ENCODE peak calls at places on chromosomes 11 and 22, in four cellular contexts. V is kidney tubule cell; Q is stimulated activated CD8-positive, alpha-beta memory T cell treated with anti-CD3 and anti-CD28 coated beads, Interleukin-4, amount 100 ng/mL, for 24 hours; R is neuronal stem cell. S is an unnamed sample.

GRCh38 chr22:23565288-23565941 is 14.7 kb downstream of the IGLL1 start:
- DNase-seq in V (peak; percentile 2), Q (no peak), R (peak; percentile 31), S (no peak)

GRCh38 chr11:14320020-14320419 is 39.0 kb downstream of the RRAS2 start:
- DNase-seq in V (no peak), Q (peak; percentile 4), R (no peak), S (no peak)

GRCh38 chr11:62888406-62888805 is 7.7 kb downstream of the SLC3A2 start:
- DNase-seq in V (no peak), Q (no peak), R (no peak), S (no peak)

GRCh38 chr22:28002863-28003565 is 84.0 kb upstream of the PITPNB start:
- DNase-seq in V (no peak), Q (no peak), R (no peak), S (no peak)

GRCh38 chr11:26703792-26704191 is 18.1 kb downstream of the SLC5A12 start:
- DNase-seq in V (no peak), Q (no peak), R (no peak), S (no peak)

GRCh38 chr11:125999234-125999880 is 53.5 kb downstream of the VSIG10L2 start:
- DNase-seq in V (no peak), Q (no peak), R (no peak), S (no peak)

GRCh38 chr22:19378362-19378711 is 53.2 kb downstream of the HIRA start:
- DNase-seq in V (no peak), Q (no peak), R (no peak), S (no peak)

GRCh38 chr11:64814712-64815187 is 4.4 kb upstream of the MEN1 start:
- DNase-seq in V (peak; percentile 26), Q (no peak), R (no peak), S (no peak)

GRCh38 chr11:93059074-93059957 is 89.9 kb downstream of the MTNR1B start:
- DNase-seq in V (no peak), Q (no peak), R (no peak), S (no peak)

GRCh38 chr22:24355574-24355973 is 71.8 kb upstream of the ADORA2A start:
- DNase-seq in V (no peak), Q (no peak), R (no peak), S (no peak)

GRCh38 chr22:50192056-50192824 is 6.5 kb downstream of the TRABD start:
- DNase-seq in V (peak; percentile 82), Q (no peak), R (no peak), S (no peak)

GRCh38 chr11:63553759-63554158 is 9.4 kb downstream of the PLAAT2 start:
- DNase-seq in V (peak; percentile 25), Q (peak; percentile 21), R (no peak), S (peak; percentile 28)

GRCh38 chr22:22578702-22579424 is 19.8 kb upstream of the PRAME start:
- DNase-seq in V (peak; percentile 83), Q (no peak), R (no peak), S (no peak)

GRCh38 chr11:33777906-33778305 is 3.6 kb upstream of the FBXO3 start:
- DNase-seq in V (no peak), Q (no peak), R (no peak), S (no peak)

GRCh38 chr11:22860241-22860640 is at the start of gene CCDC179:
- DNase-seq in V (no peak), Q (no peak), R (no peak), S (no peak)

GRCh38 chr11:2778630-2779498 is 79.1 kb upstream of the KCNQ1OT1 start:
- DNase-seq in V (peak; percentile 71), Q (no peak), R (no peak), S (no peak)

GRCh38 chr11:112219476-112220232 is 6.6 kb upstream of the PTS start:
- DNase-seq in V (peak; percentile 78), Q (no peak), R (peak; percentile 67), S (peak; percentile 12)

GRCh38 chr11:12289667-12290476 is 87.5 kb upstream of the PARVA start:
- DNase-seq in V (no peak), Q (no peak), R (no peak), S (no peak)

GRCh38 chr11:101127699-101128570 is 1.7 kb downstream of the PGR start:
- DNase-seq in V (no peak), Q (no peak), R (peak; percentile 36), S (no peak)

GRCh38 chr11:76062733-76063132 is 143.6 kb downstream of the WNT11 start:
- DNase-seq in V (no peak), Q (no peak), R (no peak), S (no peak)

GRCh38 chr11:12090061-12090572 is 20.3 kb upstream of the MICAL2 start:
- DNase-seq in V (peak; percentile 94), Q (no peak), R (no peak), S (no peak)

GRCh38 chr11:124307093-124307492 is 6.7 kb downstream of the OR8D1 start:
- DNase-seq in V (no peak), Q (no peak), R (no peak), S (no peak)

GRCh38 chr11:107370390-107370789 is 87.2 kb downstream of the CWF19L2 start:
- DNase-seq in V (no peak), Q (no peak), R (no peak), S (no peak)

GRCh38 chr11:122137081-122137793 is 21.2 kb upstream of the BLID start:
- DNase-seq in V (peak; percentile 74), Q (no peak), R (no peak), S (no peak)

GRCh38 chr11:125165664-125166346 is 1.3 kb downstream of the PKNOX2 start:
- DNase-seq in V (peak; percentile 4), Q (no peak), R (no peak), S (no peak)

S was measured in T follicular helper cell.